ENCODE peak calls at places on chromosomes 1 and 21, in five cellular contexts. T is effector memory CD4-positive, alpha-beta T cell; K is dorsolateral prefrontal cortex; M is cerebellar cortex; P is naive B cell. B is an unnamed sample.

GRCh38 chr21:30990514-30991304 is 47.6 kb downstream of the KRTAP19-8 start:
- DNase-seq in T (no peak), M (no peak), K (no peak), P (no peak), B (no peak)

GRCh38 chr1:222627232-222627631 is 9.3 kb downstream of the MIA3 start:
- DNase-seq in M (no peak), P (no peak), T (no peak), K (no peak), B (no peak)

GRCh38 chr21:45981641-45982255 is at the start of gene COL6A1:
- DNase-seq in M (peak), P (no peak), K (peak), T (no peak), B (no peak)

GRCh38 chr1:222243902-222244301 is 304.0 kb downstream of the HHIPL2 start:
- DNase-seq in K (no peak), M (no peak), T (no peak), P (no peak), B (no peak)

GRCh38 chr1:94970783-94971182 is 43.9 kb upstream of the CNN3 start:
- DNase-seq in K (no peak), M (no peak), P (no peak), T (no peak), B (no peak)

GRCh38 chr1:100921110-100921706 is 25.3 kb downstream of the SLC30A7 start:
- DNase-seq in P (peak), K (no peak), M (peak), T (no peak), B (no peak)

GRCh38 chr1:58717979-58718378 is 18.1 kb upstream of the MYSM1 start:
- DNase-seq in K (no peak), P (no peak), T (no peak), M (no peak), B (no peak)

GRCh38 chr1:11237364-11237755 is 25.0 kb downstream of the MTOR start:
- DNase-seq in M (peak), K (no peak), T (no peak), P (no peak), B (no peak)

GRCh38 chr1:232292818-232293217 is 337.1 kb downstream of the SIPA1L2 start:
- DNase-seq in P (no peak), K (no peak), M (no peak), T (no peak), B (no peak)

GRCh38 chr1:228986093-228986904 is 251.0 kb downstream of the RHOU start:
- DNase-seq in K (no peak), T (no peak), M (peak), P (no peak), B (no peak)

GRCh38 chr1:32336963-32337675 is 1.1 kb upstream of the MARCKSL1 start:
- DNase-seq in K (no peak), T (peak), M (no peak), P (peak), B (peak)

GRCh38 chr1:32541064-32541566 is 1.9 kb downstream of the ZBTB8A start:
- DNase-seq in K (no peak), M (no peak), P (no peak), T (no peak), B (no peak)

GRCh38 chr1:46606255-46606965 is 2.3 kb upstream of the MKNK1 start:
- DNase-seq in P (no peak), K (no peak), M (no peak), T (no peak), B (no peak)

GRCh38 chr1:84379128-84379527 is 19.2 kb upstream of the DNASE2B start:
- DNase-seq in K (no peak), M (no peak), T (no peak), P (no peak), B (no peak)

GRCh38 chr1:241518447-241519307 is 878 bp downstream of the FH start:
- DNase-seq in M (peak), T (peak), P (no peak), K (no peak), B (no peak)

GRCh38 chr1:6108937-6109636 is 63.4 kb downstream of the KCNAB2 start:
- DNase-seq in T (no peak), K (peak), P (no peak), M (peak), B (no peak)

GRCh38 chr1:1395166-1395565 is 4.0 kb downstream of the CCNL2 start:
- DNase-seq in P (no peak), M (no peak), T (no peak), K (no peak), B (no peak)

GRCh38 chr1:182185822-182186756 is 124.6 kb upstream of the ZNF648 start:
- DNase-seq in K (no peak), M (peak), P (no peak), T (no peak), B (no peak)

GRCh38 chr1:223133824-223134435 is 9.1 kb downstream of the TLR5 start:
- DNase-seq in P (peak), K (peak), M (peak), T (peak), B (peak)

GRCh38 chr1:5611431-5611830 is 380.8 kb downstream of the NPHP4 start:
- DNase-seq in K (no peak), P (no peak), T (no peak), M (no peak), B (no peak)

GRCh38 chr1:206496131-206496793 is 11.1 kb upstream of the RASSF5 start:
- DNase-seq in K (no peak), P (no peak), T (no peak), M (no peak), B (no peak)

GRCh38 chr1:207327994-207328393 is 6.5 kb downstream of the CD55 start:
- DNase-seq in M (no peak), P (no peak), T (no peak), K (no peak), B (no peak)

GRCh38 chr1:11893907-11894251 is 32.3 kb downstream of the KIAA2013 start:
- DNase-seq in M (peak), P (peak), K (no peak), T (peak), B (peak)

GRCh38 chr1:176791911-176792310 is 328.9 kb downstream of the PAPPA2 start:
- DNase-seq in K (no peak), P (no peak), M (no peak), T (no peak), B (no peak)

GRCh38 chr1:172246521-172247390 is 173.7 kb upstream of the C1orf105 start:
- DNase-seq in T (no peak), P (no peak), K (no peak), M (no peak), B (no peak)

GRCh38 chr1:58162952-58163550 is 383.5 kb downstream of the OMA1 start:
- DNase-seq in M (peak), K (no peak), P (no peak), T (no peak), B (peak)

GRCh38 chr21:41207401-41208388 is 39.7 kb downstream of the BACE2 start:
- DNase-seq in T (no peak), P (no peak), K (no peak), M (no peak), B (peak)

B was measured in T-helper 2 cell.